ENCODE peak calls at places on chromosomes 4 and X, in eight cellular contexts. V is stimulated activated CD4-positive, alpha-beta T cell treated with anti-CD3 and anti-CD28 coated beads, Interleukin-12 subunit alpha, Interleukin-12 subunit beta, amount 100 ng/mL, for 48 hours; T is SK-N-SH; F is NCI-H345; X is heart right ventricle; L is dorsolateral prefrontal cortex; H is Right ventricle myocardium superior; M is activated T-cell treated with anti-CD3 and anti-CD28 coated beads, Interleukin-2, amount 50 U/mL, for 48 hours. G is an unnamed sample.

GRCh38 chr4:74499986-74500781 is 55.2 kb downstream of the AREG start:
- DNase-seq in V (no peak), T (no peak), F (no peak), X (no peak), L (no peak), H (no peak), M (no peak), G (no peak)

GRCh38 chr4:169341490-169341889 is 70.7 kb upstream of the SH3RF1 start:
- DNase-seq in V (no peak), T (no peak), F (no peak), X (no peak), L (no peak), H (no peak), M (no peak), G (no peak)

GRCh38 chrX:42085836-42086235 is 162.5 kb upstream of the CASK start:
- DNase-seq in V (no peak), T (no peak), F (no peak), X (no peak), L (no peak), H (no peak), M (no peak), G (no peak)

GRCh38 chrX:84611843-84612636 is 109.8 kb upstream of the HDX start:
- DNase-seq in V (no peak), T (no peak), F (no peak), X (no peak), L (no peak), H (no peak), M (no peak), G (no peak)

GRCh38 chr4:4677825-4678522 is 136.1 kb upstream of the STX18 start:
- DNase-seq in V (no peak), T (peak; percentile 67), F (no peak), X (no peak), L (no peak), H (no peak), M (no peak), G (no peak)

GRCh38 chr4:25818293-25819240 is 44.2 kb downstream of the SEL1L3 start:
- DNase-seq in V (no peak), T (no peak), F (no peak), X (no peak), L (no peak), H (no peak), M (no peak), G (no peak)

GRCh38 chr4:176001171-176002006 is 64.3 kb upstream of the WDR17 start:
- DNase-seq in V (no peak), T (peak; percentile 17), F (no peak), X (peak; percentile 16), L (peak; percentile 71), H (peak; percentile 47), M (no peak), G (peak; percentile 63)

GRCh38 chrX:101410461-101410860 is 2.4 kb downstream of the HNRNPH2 start:
- DNase-seq in V (no peak), T (no peak), F (no peak), X (no peak), L (no peak), H (no peak), M (no peak), G (no peak)

GRCh38 chrX:20595928-20596550 is 329.3 kb upstream of the RPS6KA3 start:
- DNase-seq in V (peak; percentile 28), T (no peak), F (no peak), X (no peak), L (no peak), H (no peak), M (peak; percentile 71), G (no peak)

GRCh38 chr4:86593726-86594558 is at the start of gene PTPN13:
- DNase-seq in V (peak; percentile 52), T (peak; percentile 97), F (peak; percentile 95), X (peak; percentile 95), L (peak; percentile 99), H (peak; percentile 96), M (peak; percentile 81), G (peak; percentile 99)

GRCh38 chr4:176780995-176781738 is 11.6 kb downstream of the VEGFC start:
- DNase-seq in V (no peak), T (no peak), F (no peak), X (no peak), L (no peak), H (no peak), M (no peak), G (no peak)

GRCh38 chrX:12480956-12481355 is 310.3 kb upstream of the PRPS2 start:
- DNase-seq in V (no peak), T (no peak), F (no peak), X (no peak), L (no peak), H (no peak), M (no peak), G (no peak)

GRCh38 chr4:28148221-28148620 is 1287.6 kb downstream of the STIM2 start:
- DNase-seq in V (no peak), T (no peak), F (no peak), X (no peak), L (no peak), H (no peak), M (no peak), G (no peak)

GRCh38 chr4:4364486-4365208 is 22.3 kb upstream of the NSG1 start:
- DNase-seq in V (no peak), T (no peak), F (no peak), X (no peak), L (no peak), H (no peak), M (no peak), G (no peak)

GRCh38 chr4:159607824-159608223 is 504.9 kb downstream of the RAPGEF2 start:
- DNase-seq in V (no peak), T (no peak), F (no peak), X (no peak), L (no peak), H (no peak), M (no peak), G (no peak)

GRCh38 chrX:15926622-15927021 is 72.0 kb upstream of the AP1S2 start:
- DNase-seq in V (no peak), T (no peak), F (no peak), X (no peak), L (no peak), H (no peak), M (no peak), G (no peak)

GRCh38 chrX:56343231-56343630 is 111.1 kb downstream of the KLF8 start:
- DNase-seq in V (no peak), T (no peak), F (no peak), X (no peak), L (no peak), H (no peak), M (no peak), G (no peak)

GRCh38 chrX:23765449-23765848 is 17.5 kb upstream of the SAT1 start:
- DNase-seq in V (no peak), T (no peak), F (no peak), X (no peak), L (no peak), H (no peak), M (no peak), G (no peak)

GRCh38 chrX:13360146-13360545 is 40.3 kb upstream of the ATXN3L start:
- DNase-seq in V (no peak), T (no peak), F (peak; percentile 44), X (peak; percentile 9), L (no peak), H (peak; percentile 48), M (no peak), G (no peak)

GRCh38 chr4:26256016-26256415 is 64.8 kb upstream of the RBPJ start:
- DNase-seq in V (no peak), T (no peak), F (no peak), X (no peak), L (no peak), H (no peak), M (no peak), G (no peak)

GRCh38 chr4:169070895-169071218 is 60.8 kb upstream of the CBR4 start:
- DNase-seq in V (no peak), T (no peak), F (peak; percentile 63), X (no peak), L (no peak), H (no peak), M (no peak), G (no peak)

GRCh38 chr4:68490826-68491457 is 43.7 kb downstream of the TMPRSS11E start:
- DNase-seq in V (no peak), T (no peak), F (no peak), X (no peak), L (no peak), H (no peak), M (no peak), G (no peak)

GRCh38 chr4:85571008-85571407 is 96.1 kb downstream of the ARHGAP24 start:
- DNase-seq in V (no peak), T (no peak), F (no peak), X (no peak), L (no peak), H (no peak), M (no peak), G (no peak)

GRCh38 chr4:114495471-114495928 is 103.1 kb upstream of the UGT8 start:
- DNase-seq in V (no peak), T (no peak), F (no peak), X (no peak), L (no peak), H (no peak), M (no peak), G (no peak)